ENCODE peak calls at places on chromosomes 11 and 22, in ten cellular contexts. V, K, D, R, T, A, L, Y, U and S are unnamed samples.

GRCh38 chr22:30877662-30878515 is 90.7 kb downstream of the MORC2 start:
- DNase-seq in V (no peak), K (no peak), D (no peak), R (no peak), T (no peak), A (no peak), L (no peak), Y (no peak), U (no peak), S (no peak)

GRCh38 chr11:83175815-83176214 is 17.7 kb upstream of the ANKRD42 start:
- DNase-seq in V (no peak), K (no peak), D (no peak), R (no peak), T (no peak), A (no peak), L (no peak), Y (no peak), U (no peak), S (no peak)

GRCh38 chr11:90846628-90847027 is 623.8 kb upstream of the CHORDC1 start:
- DNase-seq in V (no peak), K (no peak), D (no peak), R (no peak), T (no peak), A (no peak), L (no peak), Y (no peak), U (no peak), S (no peak)

GRCh38 chr11:16081756-16082531 is 274.4 kb downstream of the SOX6 start:
- DNase-seq in V (no peak), K (no peak), D (no peak), R (no peak), T (no peak), A (no peak), L (no peak), Y (no peak), U (no peak), S (no peak)

GRCh38 chr22:21778705-21779363 is 43.2 kb upstream of the YPEL1 start:
- DNase-seq in V (peak), K (no peak), D (no peak), R (no peak), T (no peak), A (no peak), L (no peak), Y (no peak), U (no peak), S (peak)

GRCh38 chr22:37060801-37061610 is 9.5 kb downstream of the KCTD17 start:
- DNase-seq in V (no peak), K (no peak), D (no peak), R (no peak), T (no peak), A (no peak), L (no peak), Y (no peak), U (no peak), S (no peak)

GRCh38 chr11:116736763-116737162 is 36.0 kb downstream of the BUD13 start:
- DNase-seq in V (no peak), K (no peak), D (peak), R (no peak), T (no peak), A (no peak), L (no peak), Y (no peak), U (no peak), S (no peak)

GRCh38 chr11:74683279-74683871 is 47.9 kb downstream of the CHRDL2 start:
- DNase-seq in V (no peak), K (no peak), D (peak), R (no peak), T (no peak), A (peak), L (no peak), Y (no peak), U (peak), S (no peak)

GRCh38 chr11:9922806-9923205 is 258.9 kb downstream of the SWAP70 start:
- DNase-seq in V (no peak), K (no peak), D (peak), R (no peak), T (no peak), A (no peak), L (no peak), Y (no peak), U (no peak), S (no peak)

GRCh38 chr11:48006301-48006992 is 26.1 kb downstream of the PTPRJ start:
- DNase-seq in V (no peak), K (no peak), D (no peak), R (no peak), T (peak), A (no peak), L (peak), Y (no peak), U (no peak), S (peak)

GRCh38 chr11:41451011-41451410 is 8.4 kb downstream of the LRRC4C start:
- DNase-seq in V (no peak), K (no peak), D (no peak), R (no peak), T (no peak), A (no peak), L (no peak), Y (no peak), U (no peak), S (no peak)

GRCh38 chr11:1082728-1083620 is 8.3 kb downstream of the MUC2 start:
- DNase-seq in V (peak), K (no peak), D (no peak), R (no peak), T (no peak), A (no peak), L (no peak), Y (no peak), U (no peak), S (no peak)

GRCh38 chr11:69297225-69297925 is 3.4 kb downstream of the MYEOV start:
- DNase-seq in V (peak), K (peak), D (peak), R (peak), T (peak), A (peak), L (peak), Y (peak), U (peak), S (peak)

GRCh38 chr22:27387561-27387960 is 414.0 kb downstream of the MN1 start:
- DNase-seq in V (no peak), K (no peak), D (no peak), R (no peak), T (no peak), A (peak), L (no peak), Y (no peak), U (no peak), S (no peak)

GRCh38 chr22:39839917-39840510 is 53.5 kb downstream of the ENTHD1 start:
- DNase-seq in V (no peak), K (peak), D (no peak), R (no peak), T (no peak), A (no peak), L (no peak), Y (no peak), U (no peak), S (no peak)